ENCODE peak calls at places on chromosomes 7 and 10, in seven cellular contexts. U is cardiac fibroblast, Z is astrocyte of the spinal cord, R is right atrium auricular region, C is pancreas, P is thoracic aorta, V is glutamatergic neuron. M is an unnamed sample.

GRCh38 chr10:97505152-97505551 is 6.4 kb downstream of the UBTD1 start:
- DNase-seq in U (no peak), R (no peak), P (no peak), V (no peak), Z (no peak), C (no peak), M (no peak)

GRCh38 chr7:7188742-7189141 is 6.4 kb downstream of the C1GALT1 start:
- DNase-seq in R (no peak), P (no peak), U (no peak), Z (no peak), V (no peak), C (no peak), M (no peak)

GRCh38 chr7:69864283-69864682 is 266.0 kb downstream of the AUTS2 start:
- DNase-seq in R (no peak), V (no peak), U (no peak), P (no peak), Z (no peak), C (no peak), M (no peak)

GRCh38 chr10:21293518-21294356 is 231.7 kb downstream of the SKIDA1 start:
- DNase-seq in U (peak), R (no peak), V (no peak), Z (peak), C (no peak), P (no peak), M (no peak)

GRCh38 chr10:51108404-51108803 is 34.1 kb downstream of the PRKG1 start:
- DNase-seq in V (no peak), Z (no peak), R (no peak), P (no peak), C (no peak), U (no peak), M (no peak)

GRCh38 chr7:18647602-18648001 is 152.1 kb downstream of the HDAC9 start:
- DNase-seq in P (no peak), C (no peak), R (no peak), Z (no peak), V (no peak), U (no peak), M (no peak)

GRCh38 chr10:97069576-97070362 is 116.0 kb downstream of the SLIT1 start:
- DNase-seq in R (no peak), V (no peak), C (no peak), P (no peak), Z (peak), U (peak), M (no peak)

GRCh38 chr10:121927361-121927840 is 430 bp downstream of the ATE1 start:
- DNase-seq in C (peak), R (peak), Z (peak), U (peak), V (peak), P (no peak), M (no peak)

GRCh38 chr10:13658864-13659685 is 72.3 kb downstream of the PRPF18 start:
- DNase-seq in P (no peak), V (no peak), R (peak), C (no peak), U (no peak), Z (no peak), M (no peak)

GRCh38 chr10:92696606-92697383 is 7.0 kb downstream of the HHEX start:
- DNase-seq in R (no peak), C (peak), V (no peak), Z (no peak), U (no peak), P (no peak), M (no peak)

GRCh38 chr10:132418520-132419416 is 21.8 kb downstream of the PWWP2B start:
- DNase-seq in C (peak), U (no peak), Z (no peak), R (no peak), P (no peak), V (peak), M (no peak)

GRCh38 chr10:92081641-92082040 is 158.1 kb downstream of the BTAF1 start:
- DNase-seq in U (no peak), C (no peak), R (no peak), Z (no peak), P (no peak), V (no peak), M (no peak)

GRCh38 chr7:35846816-35847412 is 46.1 kb downstream of the SEPTIN7 start:
- DNase-seq in P (no peak), R (no peak), C (no peak), V (no peak), Z (no peak), U (no peak), M (no peak)

GRCh38 chr10:104232613-104233102 is 494 bp upstream of the CFAP43 start:
- DNase-seq in U (no peak), R (no peak), V (no peak), P (no peak), C (peak), Z (no peak), M (no peak)

GRCh38 chr10:32207544-32207943 is 139.4 kb downstream of the EPC1 start:
- DNase-seq in R (no peak), V (peak), C (peak), P (no peak), Z (peak), U (peak), M (no peak)

GRCh38 chr7:157441023-157441399 is 104.2 kb downstream of the DNAJB6 start:
- DNase-seq in C (no peak), P (no peak), R (no peak), Z (no peak), V (no peak), U (no peak), M (no peak)

GRCh38 chr10:71703577-71703976 is 16.0 kb downstream of the C10orf105 start:
- DNase-seq in C (no peak), U (no peak), R (no peak), P (no peak), V (no peak), Z (no peak), M (no peak)
- TF ChIP-seq CTCF in C (no peak), U (no peak), R (no peak), P (no peak), V (no peak), Z (no peak), M (no peak)

GRCh38 chr7:100057006-100057405 is 7.4 kb downstream of the ZSCAN21 start:
- DNase-seq in U (no peak), V (no peak), C (no peak), R (no peak), Z (no peak), P (no peak), M (no peak)

GRCh38 chr7:100049441-100050291 is at the start of gene ZSCAN21:
- DNase-seq in P (peak), V (peak), R (peak), Z (peak), C (peak), U (peak), M (no peak)

GRCh38 chr7:100051611-100052010 is 2.0 kb downstream of the ZSCAN21 start:
- DNase-seq in U (no peak), Z (no peak), C (no peak), P (no peak), V (no peak), R (no peak), M (no peak)

GRCh38 chr7:100048680-100049079 is 894 bp upstream of the ZSCAN21 start:
- DNase-seq in R (no peak), P (no peak), Z (no peak), V (no peak), U (no peak), C (no peak), M (no peak)

DNA sequence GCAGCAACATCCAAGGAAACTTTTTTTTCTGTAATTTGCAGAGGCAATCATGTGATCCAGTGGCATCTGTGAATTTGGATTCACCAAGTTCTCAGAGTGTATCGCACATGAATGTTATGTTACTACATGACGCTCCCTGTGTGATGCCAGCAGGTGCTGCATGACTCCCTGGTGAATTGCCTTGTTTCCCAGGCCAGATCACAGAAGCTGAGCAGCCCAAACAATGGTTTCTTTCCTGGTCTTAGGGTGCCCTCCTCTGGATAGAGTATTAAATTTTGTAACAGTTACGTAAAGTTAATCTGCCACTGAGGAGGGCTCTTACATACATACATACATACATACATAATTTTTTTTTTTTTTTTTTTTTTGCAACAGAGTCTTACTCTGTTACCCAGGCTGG is 3.6 kb downstream of the ZSCAN21 start:
- DNase-seq in Z (peak), C (peak), V (peak), R (no peak), P (no peak), U (peak), M (no peak)
- TF ChIP-seq CTCF in Z (peak), C (no peak), V (no peak), R (no peak), P (no peak), U (peak), M (peak)

GRCh38 chr10:83961620-83962019 is 177.7 kb upstream of the GHITM start:
- DNase-seq in U (no peak), R (no peak), C (no peak), V (no peak), Z (no peak), P (no peak), M (no peak)
- TF ChIP-seq CTCF in U (no peak), R (no peak), C (no peak), V (no peak), Z (no peak), P (no peak), M (no peak)

GRCh38 chr7:21300692-21301091 is 127.2 kb upstream of the SP4 start:
- DNase-seq in R (no peak), C (no peak), Z (no peak), V (no peak), P (no peak), U (no peak), M (no peak)
- TF ChIP-seq CTCF in R (no peak), C (no peak), Z (no peak), V (peak), P (no peak), U (no peak), M (no peak)

DNA sequence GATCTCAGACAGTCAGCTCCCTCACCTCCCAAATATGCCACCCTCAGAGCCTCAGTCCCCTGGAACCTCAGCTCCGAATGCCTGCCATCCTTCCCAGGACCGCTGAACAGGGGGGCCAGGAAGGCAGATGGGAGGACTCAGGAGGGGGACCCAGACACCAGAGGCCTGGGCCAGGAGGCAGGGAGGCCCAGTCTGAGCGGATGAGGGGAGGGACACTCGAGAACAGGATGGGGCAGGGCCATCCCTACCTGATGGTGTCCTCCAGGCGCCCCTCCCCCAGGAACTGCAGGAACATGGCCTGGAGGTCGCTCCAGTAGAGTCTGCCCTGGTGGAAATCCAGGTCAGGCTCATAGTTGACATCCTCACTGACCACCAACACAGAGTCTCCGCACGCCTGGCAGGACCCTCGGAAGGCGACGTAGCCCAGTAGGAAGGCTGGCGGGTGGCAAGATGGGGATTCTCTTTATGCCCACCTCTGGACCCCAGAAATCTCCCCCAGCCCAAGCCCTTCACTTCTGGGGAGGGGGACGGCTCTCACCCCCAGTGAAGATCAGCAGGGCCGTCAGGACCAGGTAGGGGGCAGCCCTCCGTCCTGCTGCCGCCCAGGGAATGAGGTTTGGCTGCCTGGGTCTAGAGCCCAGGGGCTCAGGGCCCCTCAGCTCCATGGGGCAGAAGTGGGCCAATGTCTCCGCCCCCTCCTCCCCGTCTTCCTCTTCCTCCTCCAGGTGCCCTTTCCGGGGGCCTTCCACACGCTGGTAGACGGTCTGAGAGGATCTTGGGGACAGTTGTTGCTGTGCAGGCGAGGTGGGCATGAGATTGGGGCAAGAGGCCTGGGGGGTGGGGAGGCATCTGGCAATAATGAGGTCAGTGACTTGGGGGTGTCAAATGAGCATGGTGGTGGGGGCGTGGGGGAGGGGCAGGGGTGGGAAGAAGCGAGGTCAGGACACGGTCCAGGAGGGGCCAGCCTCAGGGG is 628 bp downstream of the TFR2 start:
- DNase-seq in P (no peak), Z (no peak), R (no peak), V (no peak), U (no peak), C (no peak), M (no peak)
- TF ChIP-seq CTCF in P (no peak), Z (no peak), R (no peak), V (no peak), U (no peak), C (no peak), M (no peak)

GRCh38 chr7:4575254-4575653 is 106.8 kb upstream of the FOXK1 start:
- DNase-seq in U (no peak), V (no peak), R (no peak), C (no peak), Z (no peak), P (no peak), M (no peak)
- TF ChIP-seq CTCF in U (no peak), V (no peak), R (no peak), C (no peak), Z (no peak), P (no peak), M (no peak)

M was measured in AG04449.